ENCODE peak calls at places on chromosomes 5 and 9, in six cellular contexts. One of them, this sample, is unnamed.

GRCh38 chr5:142512680-142513042 is 173.2 kb downstream of the FGF1 start:
- DNase-seq in HTR-8/SVneo: peak
- DNase-seq in pons: no peak
- DNase-seq in Caki2: peak
- DNase-seq in AG20443: peak
- DNase-seq in left cardiac atrium: no peak
- DNase-seq in this sample: no peak

GRCh38 chr9:114307323-114308250 is 15.3 kb upstream of the ORM1 start:
- DNase-seq in HTR-8/SVneo: no peak
- DNase-seq in pons: no peak
- DNase-seq in AG20443: peak
- DNase-seq in left cardiac atrium: no peak
- DNase-seq in Caki2: no peak
- DNase-seq in this sample: no peak

GRCh38 chr9:116288658-116289057 is 135.1 kb downstream of the PAPPA start:
- DNase-seq in AG20443: peak
- DNase-seq in pons: no peak
- DNase-seq in left cardiac atrium: no peak
- DNase-seq in Caki2: peak
- DNase-seq in HTR-8/SVneo: peak
- DNase-seq in this sample: no peak

GRCh38 chr5:69485471-69485870 is 7.1 kb upstream of the OCLN start:
- DNase-seq in pons: no peak
- DNase-seq in Caki2: no peak
- DNase-seq in HTR-8/SVneo: no peak
- DNase-seq in AG20443: no peak
- DNase-seq in left cardiac atrium: no peak
- DNase-seq in this sample: no peak

GRCh38 chr9:6024035-6024554 is 8.7 kb upstream of the RANBP6 start:
- DNase-seq in Caki2: peak
- DNase-seq in AG20443: peak
- DNase-seq in left cardiac atrium: no peak
- DNase-seq in pons: no peak
- DNase-seq in HTR-8/SVneo: no peak
- DNase-seq in this sample: no peak

GRCh38 chr9:96203867-96204412 is 98.0 kb downstream of the HSD17B3 start:
- DNase-seq in pons: no peak
- DNase-seq in AG20443: peak
- DNase-seq in left cardiac atrium: no peak
- DNase-seq in Caki2: no peak
- DNase-seq in HTR-8/SVneo: no peak
- DNase-seq in this sample: no peak

GRCh38 chr9:4146293-4146692 is 153.6 kb downstream of the GLIS3 start:
- DNase-seq in pons: no peak
- DNase-seq in HTR-8/SVneo: no peak
- DNase-seq in left cardiac atrium: no peak
- DNase-seq in Caki2: peak
- DNase-seq in AG20443: no peak
- DNase-seq in this sample: no peak

GRCh38 chr5:17132444-17133083 is 84.9 kb upstream of the BASP1 start:
- DNase-seq in HTR-8/SVneo: peak
- DNase-seq in left cardiac atrium: no peak
- DNase-seq in pons: peak
- DNase-seq in Caki2: peak
- DNase-seq in AG20443: peak
- DNase-seq in this sample: no peak

GRCh38 chr5:14400085-14400484 is 181.5 kb upstream of the OTULINL start:
- DNase-seq in HTR-8/SVneo: peak
- DNase-seq in Caki2: no peak
- DNase-seq in left cardiac atrium: no peak
- DNase-seq in pons: no peak
- DNase-seq in AG20443: peak
- DNase-seq in this sample: no peak

GRCh38 chr9:83508072-83508471 is 30.1 kb downstream of the FRMD3 start:
- DNase-seq in HTR-8/SVneo: no peak
- DNase-seq in Caki2: no peak
- DNase-seq in left cardiac atrium: no peak
- DNase-seq in AG20443: no peak
- DNase-seq in pons: no peak
- DNase-seq in this sample: no peak

GRCh38 chr5:40355842-40356241 is 323.9 kb upstream of the PTGER4 start:
- DNase-seq in pons: no peak
- DNase-seq in left cardiac atrium: no peak
- DNase-seq in HTR-8/SVneo: no peak
- DNase-seq in Caki2: no peak
- DNase-seq in AG20443: no peak
- DNase-seq in this sample: no peak

GRCh38 chr5:126002222-126002897 is 420.8 kb upstream of the GRAMD2B start:
- DNase-seq in left cardiac atrium: peak
- DNase-seq in pons: peak
- DNase-seq in Caki2: peak
- DNase-seq in HTR-8/SVneo: no peak
- DNase-seq in AG20443: peak
- DNase-seq in this sample: no peak

GRCh38 chr9:5586391-5586802 is 42.5 kb upstream of the RIC1 start:
- DNase-seq in Caki2: no peak
- DNase-seq in HTR-8/SVneo: no peak
- DNase-seq in left cardiac atrium: no peak
- DNase-seq in AG20443: peak
- DNase-seq in pons: no peak
- DNase-seq in this sample: no peak

This sample was measured in foreskin melanocyte.